ENCODE peak calls at places on chromosomes 12 and 14, in ten cellular contexts. C, F, R, W, E, Q, X, O, U and G are unnamed samples.

GRCh38 chr14:87992720-87993484 is at the start of gene GALC:
- DNase-seq in X (peak), O (peak), E (peak), Q (peak), R (peak), U (peak), F (peak), C (peak), W (peak), G (peak)

GRCh38 chr12:123050331-123050809 is 69.9 kb downstream of the ARL6IP4 start:
- DNase-seq in Q (no peak), O (no peak), U (no peak), X (peak), R (peak), E (peak), C (peak), W (no peak), F (no peak), G (no peak)

GRCh38 chr12:49705479-49706267 is 1.5 kb downstream of the FMNL3 start:
- DNase-seq in Q (peak), W (no peak), F (no peak), C (peak), U (no peak), E (peak), X (peak), O (no peak), R (peak), G (peak)

GRCh38 chr12:31206038-31206670 is 119.8 kb downstream of the SINHCAF start:
- DNase-seq in U (peak), F (no peak), X (peak), C (peak), W (no peak), Q (no peak), E (no peak), R (peak), O (no peak), G (peak)

GRCh38 chr14:67964391-67964812 is 144.8 kb downstream of the RAD51B start:
- DNase-seq in W (no peak), E (no peak), R (peak), Q (no peak), X (peak), U (no peak), F (no peak), O (no peak), C (no peak), G (no peak)

GRCh38 chr12:45615268-45615667 is 114.2 kb upstream of the ARID2 start:
- DNase-seq in X (peak), O (no peak), R (peak), C (peak), W (peak), F (no peak), E (no peak), U (peak), Q (no peak), G (no peak)

GRCh38 chr14:50658203-50658602 is 9.9 kb downstream of the SAV1 start:
- DNase-seq in C (peak), U (peak), E (no peak), X (peak), F (no peak), R (no peak), Q (no peak), O (no peak), W (no peak), G (peak)

GRCh38 chr14:104277416-104278213 is 139.2 kb downstream of the KIF26A start:
- DNase-seq in Q (no peak), U (no peak), X (no peak), C (no peak), F (no peak), W (no peak), E (no peak), R (peak), O (no peak), G (no peak)

GRCh38 chr12:61272441-61272840 is 987.8 kb upstream of the USP15 start:
- DNase-seq in F (no peak), X (no peak), Q (no peak), R (peak), W (no peak), C (no peak), U (no peak), O (no peak), E (no peak), G (no peak)

GRCh38 chr12:52598966-52599365 is 2.3 kb downstream of the KRT72 start:
- DNase-seq in X (no peak), R (no peak), U (no peak), O (no peak), F (no peak), E (no peak), C (no peak), Q (no peak), W (no peak), G (no peak)

GRCh38 chr12:109696485-109697269 is 16.9 kb upstream of the FAM222A start:
- DNase-seq in O (no peak), E (no peak), Q (no peak), W (no peak), U (no peak), F (no peak), R (no peak), C (no peak), X (peak), G (no peak)

GRCh38 chr12:28114488-28114887 is 75.8 kb upstream of the CCDC91 start:
- DNase-seq in U (no peak), E (no peak), Q (no peak), F (no peak), W (no peak), C (no peak), R (peak), O (no peak), X (no peak), G (no peak)

GRCh38 chr14:102524026-102524450 is 14.5 kb upstream of the ANKRD9 start:
- DNase-seq in F (no peak), U (no peak), O (no peak), X (no peak), E (no peak), Q (no peak), W (no peak), C (no peak), R (no peak), G (no peak)

GRCh38 chr12:120220838-120221575 is 20.1 kb upstream of the RPLP0 start:
- DNase-seq in C (no peak), W (no peak), Q (no peak), U (no peak), E (no peak), F (no peak), O (no peak), R (no peak), X (no peak), G (no peak)

GRCh38 chr12:54984602-54985376 is at the start of gene TESPA1:
- DNase-seq in O (peak), W (no peak), Q (peak), U (no peak), C (no peak), F (peak), X (no peak), R (no peak), E (no peak), G (no peak)

GRCh38 chr14:30874120-30874998 is at the start of gene COCH:
- DNase-seq in X (no peak), U (no peak), F (peak), Q (peak), C (peak), R (no peak), W (peak), O (peak), E (no peak), G (peak)